ENCODE peak calls at places on chromosomes 13 and 19, in five cellular contexts. Z is choroid plexus epithelial cell; A is epithelial cell of esophagus; C is breast epithelium; S is activated CD8-positive, alpha-beta T cell treated with anti-CD3 and anti-CD28 coated beads for 36 hours. Q is an unnamed sample.

GRCh38 chr19:883661-884211 is 9.3 kb downstream of the MED16 start:
- DNase-seq in Z (no peak), A (peak; percentile 89), S (no peak), C (no peak), Q (no peak)

GRCh38 chr13:97382276-97382675 is 51.7 kb upstream of the RAP2A start:
- DNase-seq in Z (no peak), A (no peak), S (no peak), C (no peak), Q (no peak)

GRCh38 chr13:61002686-61003085 is 413.0 kb downstream of the PCDH20 start:
- DNase-seq in Z (no peak), S (no peak), C (no peak), A (no peak), Q (no peak)

GRCh38 chr13:45863716-45864590 is 12.4 kb upstream of the SIAH3 start:
- DNase-seq in C (no peak), Z (no peak), S (no peak), A (no peak), Q (no peak)

GRCh38 chr19:14051980-14052379 is 9.9 kb downstream of the PALM3 start:
- DNase-seq in Z (no peak), A (no peak), S (no peak), C (no peak), Q (no peak)

GRCh38 chr13:81639984-81640582 is 1299.2 kb upstream of the SPRY2 start:
- DNase-seq in S (no peak), A (peak; percentile 51), C (no peak), Z (peak; percentile 19), Q (no peak)

GRCh38 chr19:56170261-56170660 is 5.5 kb upstream of the GALP start:
- DNase-seq in A (peak; percentile 98), C (no peak), Z (peak; percentile 25), S (no peak), Q (no peak)

GRCh38 chr13:49540552-49540951 is 44.8 kb downstream of the PHF11 start:
- DNase-seq in C (no peak), S (no peak), A (peak; percentile 15), Z (peak; percentile 35), Q (no peak)

GRCh38 chr13:20495087-20496023 is 30.3 kb downstream of the CRYL1 start:
- DNase-seq in S (peak; percentile 79), A (peak; percentile 81), C (no peak), Z (peak; percentile 79), Q (peak; percentile 84)

GRCh38 chr13:60974296-60974695 is 441.4 kb downstream of the PCDH20 start:
- DNase-seq in Z (no peak), A (no peak), C (no peak), S (no peak), Q (no peak)

GRCh38 chr19:18865973-18866799 is 29.8 kb downstream of the CERS1 start:
- DNase-seq in S (peak; percentile 74), C (no peak), Z (peak; percentile 55), A (peak; percentile 68), Q (no peak)

GRCh38 chr13:75378301-75378700 is 103.7 kb downstream of the TBC1D4 start:
- DNase-seq in Z (no peak), A (no peak), S (no peak), C (no peak), Q (no peak)

GRCh38 chr13:50392977-50393376 is 377.7 kb downstream of the KCNRG start:
- DNase-seq in S (no peak), Z (no peak), C (no peak), A (peak; percentile 51), Q (no peak)

GRCh38 chr13:40145139-40145538 is 489.7 kb downstream of the COG6 start:
- DNase-seq in C (no peak), Z (no peak), S (peak; percentile 64), A (no peak), Q (no peak)

GRCh38 chr19:51480590-51480989 is 2.3 kb downstream of the CEACAM18 start:
- DNase-seq in A (no peak), Z (peak; percentile 20), S (peak; percentile 23), C (no peak), Q (peak; percentile 68)

GRCh38 chr13:86085890-86086289 is 286.7 kb upstream of the SLITRK6 start:
- DNase-seq in C (no peak), A (peak; percentile 9), S (no peak), Z (peak; percentile 33), Q (no peak)

GRCh38 chr13:20856650-20857049 is 45.9 kb downstream of the XPO4 start:
- DNase-seq in A (no peak), S (no peak), Z (no peak), C (no peak), Q (no peak)

GRCh38 chr13:64074989-64075474 is 2659.4 kb upstream of the PCDH20 start:
- DNase-seq in S (no peak), C (no peak), Z (no peak), A (no peak), Q (no peak)

GRCh38 chr13:61146158-61146557 is 269.5 kb downstream of the PCDH20 start:
- DNase-seq in A (no peak), Z (no peak), S (no peak), C (no peak), Q (no peak)

GRCh38 chr19:58182989-58183821 is at the start of gene ZNF274:
- DNase-seq in A (peak; percentile 97), Z (peak; percentile 97), C (peak; percentile 95), S (peak; percentile 96), Q (peak; percentile 99)

GRCh38 chr13:99386495-99386894 is 79.3 kb upstream of the GPR183 start:
- DNase-seq in C (no peak), A (no peak), S (no peak), Z (no peak), Q (peak; percentile 14)

GRCh38 chr13:27194895-27195764 is 23.5 kb upstream of the USP12 start:
- DNase-seq in A (peak; percentile 91), Z (peak; percentile 79), S (peak; percentile 15), C (no peak), Q (no peak)

GRCh38 chr19:5718579-5719273 is 1.2 kb downstream of the LONP1 start:
- DNase-seq in S (peak; percentile 87), C (no peak), A (peak; percentile 85), Z (peak; percentile 93), Q (no peak)

GRCh38 chr19:51368366-51369282 is at the start of gene CLDND2:
- DNase-seq in C (no peak), S (peak; percentile 72), Z (no peak), A (no peak), Q (no peak)

GRCh38 chr19:38664503-38665211 is 17.2 kb downstream of the ACTN4 start:
- DNase-seq in Z (no peak), A (no peak), C (no peak), S (no peak), Q (no peak)

GRCh38 chr19:47514151-47514868 is 553 bp downstream of the NAPA start:
- DNase-seq in A (no peak), C (no peak), Z (no peak), S (no peak), Q (peak; percentile 90)

GRCh38 chr19:47512183-47512947 is 2.5 kb downstream of the NAPA start:
- DNase-seq in C (no peak), S (no peak), Z (peak; percentile 45), A (peak; percentile 43), Q (peak; percentile 80)

GRCh38 chr19:47511128-47511517 is 3.7 kb downstream of the NAPA start:
- DNase-seq in A (no peak), S (no peak), Z (no peak), C (no peak), Q (no peak)

GRCh38 chr19:47511681-47512080 is 3.2 kb downstream of the NAPA start:
- DNase-seq in Z (peak; percentile 61), C (no peak), A (peak; percentile 41), S (no peak), Q (no peak)

DNA sequence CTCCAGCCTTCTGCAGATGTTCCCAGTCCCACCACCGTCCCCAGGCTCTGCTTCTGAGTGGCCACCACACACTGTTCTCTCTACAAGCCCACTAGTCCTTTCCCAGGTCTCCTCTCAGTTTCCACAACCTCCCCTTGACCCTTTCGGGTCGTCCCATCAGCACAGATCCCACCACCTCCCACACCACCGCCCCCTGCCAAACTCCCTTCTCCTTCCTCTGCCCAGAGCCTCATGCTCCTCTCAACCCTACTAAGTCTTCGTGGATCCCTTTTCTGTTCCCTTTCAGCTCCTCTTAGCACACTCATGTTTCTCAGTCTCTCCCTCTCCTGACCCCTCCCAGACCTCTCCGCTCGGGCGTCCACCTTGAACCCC is 1.9 kb downstream of the NAPA start:
- DNase-seq in A (no peak), S (no peak), Z (no peak), C (no peak), Q (no peak)
- TF ChIP-seq CTCF in A (no peak), S (no peak), Z (no peak), C (no peak), Q (no peak)

DNA sequence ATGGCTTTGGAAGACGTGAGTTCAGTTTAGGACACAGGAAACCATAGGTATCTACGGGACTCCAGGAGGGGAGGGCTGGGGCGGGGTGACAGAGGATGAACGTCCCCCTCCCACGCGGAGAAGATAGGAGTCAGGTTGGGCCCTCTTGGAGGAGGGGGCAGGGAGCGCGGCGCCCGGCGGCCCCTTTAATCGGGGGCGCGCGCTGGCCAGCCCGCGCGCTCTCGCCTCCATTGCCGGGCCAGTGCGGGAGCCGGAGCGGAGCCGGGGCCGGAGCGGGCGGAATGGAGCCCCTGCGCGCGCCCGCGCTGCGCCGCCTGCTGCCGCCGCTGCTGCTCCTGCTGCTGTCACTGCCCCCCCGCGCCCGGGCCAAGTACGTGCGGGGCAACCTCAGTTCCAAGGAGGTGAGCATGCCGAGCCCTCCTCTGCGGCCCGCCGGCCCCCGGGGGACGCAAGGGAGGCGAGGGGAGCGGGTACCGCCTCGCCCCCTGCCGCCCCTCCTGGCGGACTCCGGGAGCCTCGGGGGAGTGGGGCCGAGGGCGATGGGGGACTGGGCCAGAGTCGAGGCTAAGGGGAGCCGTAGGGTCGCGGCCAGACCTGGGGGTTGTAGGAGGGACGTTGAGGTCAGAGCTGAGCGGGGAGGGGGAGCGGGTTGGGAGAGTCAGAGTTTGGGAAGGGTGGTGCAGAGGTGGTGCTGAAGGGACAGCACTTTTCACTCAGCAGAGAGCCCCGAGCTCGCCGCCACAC is at the start of gene TMEM145:
- DNase-seq in A (peak; percentile 59), S (peak; percentile 69), C (no peak), Z (peak; percentile 50), Q (no peak)
- TF ChIP-seq CTCF in A (no peak), S (no peak), C (no peak), Z (no peak), Q (no peak)

GRCh38 chr19:15812059-15812722 is 3.3 kb downstream of the OR10H1 start:
- DNase-seq in C (no peak), S (peak; percentile 28), Z (no peak), A (peak; percentile 52), Q (no peak)
- TF ChIP-seq CTCF in C (no peak), S (no peak), Z (no peak), A (peak; percentile 63), Q (no peak)

DNA sequence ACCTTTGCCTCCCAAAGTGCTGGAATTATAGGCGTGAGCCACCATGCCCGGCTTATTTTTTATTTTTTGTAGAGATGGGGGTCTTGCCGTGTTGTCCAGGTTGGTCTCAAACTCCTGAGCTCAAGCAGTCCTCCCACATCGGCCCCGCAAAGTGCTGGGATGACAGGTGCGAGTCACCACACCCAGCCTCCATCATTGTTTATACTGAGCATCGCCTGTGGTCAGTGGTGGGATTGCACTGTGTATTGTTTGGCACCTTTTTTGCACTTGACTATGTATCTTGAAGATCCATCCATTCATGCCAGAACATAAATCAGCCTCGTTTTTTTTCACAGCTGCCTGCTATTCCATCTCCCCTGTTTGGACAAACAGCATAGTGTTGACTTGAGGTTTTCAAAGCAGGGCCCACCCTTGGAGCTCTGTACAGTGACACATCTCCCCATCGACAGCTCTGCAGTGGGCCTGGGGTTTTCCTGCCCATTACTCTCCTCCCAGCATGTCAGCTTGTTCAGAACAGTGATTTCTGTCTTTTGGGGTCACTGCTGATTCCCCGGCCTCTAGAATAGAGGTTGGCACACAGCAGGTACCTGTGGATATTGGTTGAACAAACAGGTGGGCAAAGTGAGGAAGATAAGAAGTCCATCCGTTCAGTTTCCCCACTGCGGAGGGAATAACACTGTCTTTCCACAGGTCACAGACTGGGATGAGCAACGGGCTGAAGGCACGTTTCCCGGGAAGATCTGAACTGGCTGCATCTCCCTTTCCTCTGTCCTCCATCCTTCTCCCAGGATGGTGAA is 8.2 kb upstream of the UPK1A start:
- DNase-seq in Z (no peak), A (peak; percentile 14), C (no peak), S (no peak), Q (no peak)
- TF ChIP-seq CTCF in Z (peak; percentile 23), A (peak; percentile 18), C (no peak), S (no peak), Q (no peak)